ENCODE peak calls at places on chromosome 17, in ten cellular contexts. E, H, Z, O, I, V, U, R, J and K are unnamed samples.

GRCh38 chr17:33560165-33560564 is 267.1 kb upstream of the ASIC2 start:
- DNase-seq in V (peak), Z (no peak), E (no peak), H (no peak), R (no peak), O (no peak), J (no peak), I (no peak), U (no peak), K (no peak)

GRCh38 chr17:12180644-12181261 is 160.1 kb downstream of the MAP2K4 start:
- DNase-seq in R (no peak), O (no peak), I (no peak), U (no peak), V (peak), H (peak), E (no peak), Z (no peak), J (peak), K (no peak)

GRCh38 chr17:17569691-17570090 is 21.8 kb downstream of the PEMT start:
- DNase-seq in H (peak), U (no peak), O (no peak), R (no peak), Z (no peak), J (no peak), E (no peak), V (no peak), I (no peak), K (no peak)

GRCh38 chr17:15213381-15214087 is 51.6 kb downstream of the PMP22 start:
- DNase-seq in J (no peak), H (no peak), I (no peak), V (peak), E (no peak), R (no peak), O (no peak), U (no peak), Z (no peak), K (no peak)

GRCh38 chr17:20930065-20930760 is 112.6 kb downstream of the USP22 start:
- DNase-seq in U (no peak), Z (no peak), J (no peak), E (no peak), O (no peak), V (peak), H (no peak), I (no peak), R (no peak), K (no peak)

GRCh38 chr17:13940858-13941665 is 128.2 kb upstream of the COX10 start:
- DNase-seq in E (no peak), R (no peak), J (no peak), I (no peak), Z (no peak), V (peak), O (no peak), U (no peak), H (no peak), K (no peak)

GRCh38 chr17:81481011-81481799 is 31.4 kb downstream of the ACTG1 start:
- DNase-seq in V (peak), I (peak), H (peak), E (peak), Z (peak), J (no peak), O (peak), U (no peak), R (peak), K (no peak)

GRCh38 chr17:64016248-64016784 is 4.1 kb downstream of the ICAM2 start:
- DNase-seq in H (no peak), V (no peak), R (no peak), Z (no peak), O (no peak), I (no peak), U (no peak), J (no peak), E (no peak), K (no peak)

GRCh38 chr17:82927661-82928601 is 88.1 kb upstream of the ZNF750 start:
- DNase-seq in U (no peak), H (no peak), E (peak), V (no peak), Z (no peak), O (no peak), J (no peak), R (no peak), I (no peak), K (peak)

GRCh38 chr17:44928950-44929720 is 13.8 kb upstream of the GFAP start:
- DNase-seq in H (no peak), I (no peak), U (no peak), J (no peak), O (no peak), Z (no peak), V (no peak), R (peak), E (peak), K (no peak)

GRCh38 chr17:60330731-60331130 is 61.2 kb downstream of the USP32 start:
- DNase-seq in Z (no peak), H (no peak), E (no peak), V (peak), I (no peak), J (no peak), R (no peak), O (no peak), U (no peak), K (no peak)

GRCh38 chr17:1643999-1644492 is 1.5 kb downstream of the SCARF1 start:
- DNase-seq in E (no peak), U (no peak), J (no peak), R (no peak), I (no peak), Z (no peak), V (no peak), O (no peak), H (peak), K (no peak)

GRCh38 chr17:43578699-43579569 is 32.8 kb upstream of the ETV4 start:
- DNase-seq in R (peak), U (no peak), O (no peak), I (peak), V (peak), Z (peak), J (peak), E (peak), H (peak), K (no peak)

GRCh38 chr17:80845121-80845862 is 146.3 kb upstream of the CHMP6 start:
- DNase-seq in O (no peak), H (no peak), Z (no peak), J (no peak), R (peak), I (no peak), U (no peak), V (no peak), E (peak), K (peak)

GRCh38 chr17:17770371-17771059 is 66.3 kb downstream of the SREBF1 start:
- DNase-seq in V (no peak), I (no peak), Z (no peak), O (no peak), U (no peak), R (no peak), H (no peak), E (peak), J (no peak), K (no peak)

GRCh38 chr17:37750768-37751466 is 6.1 kb upstream of the HNF1B start:
- DNase-seq in J (no peak), O (no peak), I (no peak), H (no peak), Z (no peak), E (no peak), V (no peak), U (no peak), R (no peak), K (no peak)

GRCh38 chr17:31579265-31579664 is 187.8 kb downstream of the RAB11FIP4 start:
- DNase-seq in E (no peak), O (peak), H (no peak), R (no peak), J (no peak), U (no peak), I (no peak), Z (no peak), V (peak), K (no peak)

GRCh38 chr17:74361613-74362391 is at the start of gene BTBD17:
- DNase-seq in U (no peak), Z (no peak), I (peak), R (peak), J (no peak), H (peak), V (no peak), E (no peak), O (peak), K (no peak)

GRCh38 chr17:79987187-79987889 is 48.3 kb downstream of the TBC1D16 start:
- DNase-seq in U (no peak), V (peak), H (no peak), E (peak), J (no peak), O (no peak), Z (no peak), R (peak), I (no peak), K (no peak)

GRCh38 chr17:28953444-28954118 is 2.3 kb upstream of the PHF12 start:
- DNase-seq in J (no peak), O (peak), I (peak), R (no peak), H (peak), E (no peak), U (no peak), Z (peak), V (peak), K (no peak)

GRCh38 chr17:56756536-56756935 is 77.2 kb downstream of the C17orf67 start:
- DNase-seq in E (no peak), V (peak), O (no peak), U (no peak), J (no peak), Z (no peak), R (no peak), H (no peak), I (no peak), K (no peak)

GRCh38 chr17:58302171-58302918 is 21.6 kb upstream of the MPO start:
- DNase-seq in J (no peak), V (no peak), Z (no peak), H (no peak), R (no peak), E (peak), U (no peak), O (peak), I (no peak), K (no peak)
- H3K4me3 ChIP-seq in J (no peak), V (no peak), Z (no peak), H (no peak), R (no peak), E (no peak), U (no peak), O (no peak), I (no peak), K (no peak)

GRCh38 chr17:61394630-61395408 is 4.8 kb upstream of the TBX2 start:
- DNase-seq in R (no peak), U (no peak), V (no peak), O (no peak), I (no peak), Z (no peak), H (no peak), E (no peak), J (no peak), K (no peak)

GRCh38 chr17:61396586-61397085 is 3.0 kb upstream of the TBX2 start:
- DNase-seq in V (no peak), H (no peak), J (no peak), E (peak), I (no peak), U (no peak), Z (no peak), R (peak), O (no peak), K (peak)

GRCh38 chr17:61397086-61397842 is 2.4 kb upstream of the TBX2 start:
- DNase-seq in Z (no peak), U (no peak), I (no peak), R (peak), H (no peak), E (peak), J (no peak), V (no peak), O (no peak), K (peak)

GRCh38 chr17:61395409-61395982 is 4.1 kb upstream of the TBX2 start:
- DNase-seq in I (no peak), E (peak), U (no peak), H (no peak), J (no peak), O (no peak), Z (no peak), V (no peak), R (no peak), K (no peak)

DNA sequence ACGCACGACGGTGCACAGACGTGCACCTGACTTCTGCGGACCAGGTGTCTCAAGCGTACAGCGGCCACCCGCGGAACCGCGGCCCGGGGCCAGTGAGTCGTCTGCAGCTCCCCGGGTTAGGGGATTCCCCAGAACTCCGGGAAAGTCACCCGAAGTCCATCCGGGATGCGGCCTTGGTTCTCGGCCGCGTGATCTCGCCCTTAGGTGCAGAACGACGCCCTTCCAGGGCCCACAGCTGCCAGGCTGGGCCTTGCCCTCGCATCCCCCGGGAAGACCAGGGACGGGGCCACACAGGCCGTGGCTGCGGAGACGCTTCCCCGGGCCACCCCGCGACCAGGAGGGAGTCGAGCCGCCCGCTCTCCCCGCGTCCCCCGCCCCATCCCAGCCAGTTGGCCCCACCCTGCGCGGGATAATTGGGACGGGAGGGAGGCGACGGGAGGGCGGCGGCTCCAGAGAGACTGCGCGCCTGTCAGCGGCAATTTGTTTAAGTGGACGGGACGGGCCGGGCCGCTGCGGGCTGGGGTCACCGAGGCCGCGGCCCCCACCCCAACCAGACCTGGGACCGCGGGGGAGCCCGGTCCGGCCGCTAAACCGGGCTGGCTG is 3.6 kb upstream of the TBX2 start:
- DNase-seq in J (no peak), H (no peak), E (peak), R (no peak), O (no peak), U (no peak), V (no peak), I (no peak), Z (no peak), K (no peak)
- H3K4me3 ChIP-seq in J (no peak), H (peak), E (peak), R (no peak), O (peak), U (peak), V (no peak), I (no peak), Z (no peak), K (peak)

GRCh38 chr17:47651704-47652103 is 2.0 kb downstream of the KPNB1 start:
- DNase-seq in R (no peak), E (no peak), Z (no peak), J (no peak), V (no peak), O (no peak), I (no peak), H (no peak), U (no peak), K (no peak)

GRCh38 chr17:47650525-47651522 is 1.1 kb downstream of the KPNB1 start:
- DNase-seq in H (peak), V (peak), O (peak), U (peak), R (peak), Z (peak), E (peak), I (peak), J (peak), K (peak)

GRCh38 chr17:47652570-47652969 is 2.9 kb downstream of the KPNB1 start:
- DNase-seq in I (no peak), R (no peak), E (no peak), O (no peak), H (no peak), Z (no peak), U (no peak), J (no peak), V (no peak), K (no peak)

GRCh38 chr17:47653442-47653841 is 3.7 kb downstream of the KPNB1 start:
- DNase-seq in U (no peak), R (no peak), V (no peak), H (no peak), Z (no peak), I (no peak), O (no peak), J (no peak), E (no peak), K (no peak)

DNA sequence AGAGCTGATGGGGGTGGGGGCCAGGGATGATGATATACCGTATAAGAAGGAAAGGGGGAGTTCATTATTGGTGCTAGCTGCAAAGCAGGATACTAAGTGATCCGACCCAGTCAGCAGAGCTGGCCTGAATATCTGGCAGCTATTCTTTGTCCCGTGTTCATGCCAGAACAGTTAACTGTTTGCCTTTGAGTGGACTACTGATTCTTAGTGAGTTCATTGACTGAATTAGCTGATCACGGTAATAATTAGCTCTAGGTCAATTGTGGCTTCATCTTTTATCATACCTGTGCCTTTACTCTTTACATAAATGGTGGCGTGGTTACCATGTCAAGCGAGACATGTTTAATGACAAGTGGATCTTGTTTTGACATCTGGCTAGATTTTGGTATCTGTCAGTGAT is 5.3 kb downstream of the KPNB1 start:
- DNase-seq in J (no peak), U (no peak), O (peak), R (no peak), I (no peak), E (no peak), V (no peak), H (no peak), Z (no peak), K (no peak)
- H3K4me3 ChIP-seq in J (peak), U (no peak), O (no peak), R (no peak), I (no peak), E (no peak), V (no peak), H (no peak), Z (no peak), K (no peak)

GRCh38 chr17:71975331-71975801 is 145.5 kb upstream of the SOX9 start:
- DNase-seq in U (peak), I (no peak), H (peak), Z (no peak), O (no peak), E (peak), J (no peak), V (peak), R (peak), K (peak)
- H3K4me3 ChIP-seq in U (peak), I (no peak), H (peak), Z (no peak), O (peak), E (peak), J (no peak), V (peak), R (peak), K (no peak)

GRCh38 chr17:77436481-77436880 is 295.7 kb downstream of the SEC14L1 start:
- DNase-seq in O (no peak), H (no peak), V (no peak), Z (no peak), U (no peak), R (no peak), I (no peak), E (no peak), J (no peak), K (no peak)
- H3K4me3 ChIP-seq in O (no peak), H (peak), V (no peak), Z (peak), U (no peak), R (no peak), I (peak), E (no peak), J (no peak), K (no peak)

DNA sequence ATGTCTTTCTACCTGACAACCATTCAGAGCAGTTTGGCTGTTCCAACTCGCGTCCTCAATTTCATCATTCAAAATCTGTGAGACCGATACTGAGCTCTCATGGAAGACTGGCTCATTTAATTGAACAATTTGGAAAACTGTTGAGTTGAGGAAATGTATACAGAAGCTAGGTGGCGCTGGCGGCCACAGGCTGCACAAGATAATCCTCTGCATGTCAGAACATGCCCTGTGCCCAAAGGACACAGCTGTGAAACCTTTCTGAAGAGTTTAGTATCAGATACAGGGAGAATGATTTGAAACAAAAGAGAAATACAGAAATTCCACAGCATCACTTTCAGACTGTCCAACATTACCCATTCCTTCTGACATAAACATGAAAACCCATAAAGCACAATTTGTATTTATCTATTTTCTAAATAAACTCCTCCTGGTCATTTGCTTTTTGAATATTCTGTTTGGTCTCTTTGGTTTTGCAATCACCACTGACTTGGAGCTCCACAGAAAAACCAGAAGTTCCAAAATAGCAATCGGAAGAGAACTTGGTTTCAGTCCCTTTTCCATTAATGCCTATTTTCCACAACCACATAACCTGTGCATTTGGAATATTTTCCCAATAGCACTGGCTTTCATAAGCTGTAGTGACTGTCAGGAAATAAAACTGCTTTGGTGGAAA is 192.8 kb downstream of the MAP2K6 start:
- DNase-seq in V (peak), H (peak), R (peak), U (no peak), O (peak), E (peak), J (peak), Z (no peak), I (no peak), K (peak)
- H3K4me3 ChIP-seq in V (no peak), H (no peak), R (no peak), U (peak), O (no peak), E (no peak), J (no peak), Z (no peak), I (no peak), K (no peak)